ENCODE peak calls at places on chromosomes 5 and 9, in six cellular contexts. X, K, C, U, R and F are unnamed samples.

GRCh38 chr5:66171349-66172344 is 27.5 kb downstream of the SREK1 start:
- DNase-seq in X (peak), C (peak), K (peak), R (peak), U (no peak), F (no peak)

GRCh38 chr5:72046106-72046505 is 61.2 kb upstream of the MAP1B start:
- DNase-seq in C (no peak), X (no peak), R (no peak), K (no peak), U (no peak), F (no peak)

GRCh38 chr9:20989923-20990341 is 41.5 kb downstream of the HACD4 start:
- DNase-seq in U (peak), C (peak), K (no peak), X (no peak), R (no peak), F (no peak)

GRCh38 chr5:33675958-33676464 is 215.8 kb downstream of the ADAMTS12 start:
- DNase-seq in X (no peak), R (no peak), U (no peak), C (no peak), K (no peak), F (no peak)

GRCh38 chr5:101278917-101279316 is 375.8 kb upstream of the ST8SIA4 start:
- DNase-seq in U (no peak), K (no peak), C (peak), R (no peak), X (no peak), F (no peak)

GRCh38 chr9:93655621-93656425 is 79.4 kb downstream of the PHF2 start:
- DNase-seq in U (peak), X (no peak), R (no peak), C (no peak), K (no peak), F (peak)

GRCh38 chr9:120742951-120743416 is 28.7 kb upstream of the MEGF9 start:
- DNase-seq in K (peak), R (peak), C (peak), U (no peak), X (no peak), F (no peak)

GRCh38 chr9:25964239-25964638 is 286.0 kb upstream of the TUSC1 start:
- DNase-seq in U (no peak), R (peak), K (no peak), X (no peak), C (peak), F (no peak)

GRCh38 chr5:100900142-100900795 is 2.8 kb downstream of the ST8SIA4 start:
- DNase-seq in U (peak), X (no peak), K (no peak), R (peak), C (peak), F (no peak)

GRCh38 chr5:77266291-77266690 is 55.8 kb downstream of the PDE8B start:
- DNase-seq in K (no peak), C (peak), U (no peak), R (no peak), X (no peak), F (no peak)

GRCh38 chr9:93345630-93346239 is 105.8 kb upstream of the FAM120A start:
- DNase-seq in R (no peak), C (no peak), X (no peak), U (no peak), K (no peak), F (no peak)

GRCh38 chr5:146091881-146092280 is 13.5 kb downstream of the PLAC8L1 start:
- DNase-seq in X (no peak), R (no peak), C (peak), U (no peak), K (no peak), F (no peak)

GRCh38 chr9:20297646-20298084 is 324.6 kb downstream of the MLLT3 start:
- DNase-seq in R (no peak), K (no peak), U (no peak), C (peak), X (no peak), F (no peak)

GRCh38 chr9:31259824-31260223 is 1124.6 kb upstream of the ACO1 start:
- DNase-seq in U (no peak), K (peak), R (no peak), X (no peak), C (no peak), F (no peak)

GRCh38 chr5:132714456-132715307 is 22.7 kb downstream of the KIF3A start:
- DNase-seq in R (no peak), U (no peak), K (peak), X (no peak), C (peak), F (no peak)

GRCh38 chr5:50995285-50995942 is 329.0 kb downstream of the PARP8 start:
- DNase-seq in R (no peak), K (no peak), X (no peak), C (no peak), U (no peak), F (no peak)

GRCh38 chr9:127917603-127918002 is 762 bp upstream of the ST6GALNAC4 start:
- DNase-seq in C (no peak), K (no peak), R (no peak), X (no peak), U (peak), F (no peak)

GRCh38 chr5:40676643-40677333 is 2.9 kb upstream of the PTGER4 start:
- DNase-seq in X (no peak), K (no peak), R (no peak), C (peak), U (peak), F (no peak)

GRCh38 chr5:160347453-160347852 is 23.0 kb downstream of the C1QTNF2 start:
- DNase-seq in U (peak), R (no peak), C (no peak), X (no peak), K (no peak), F (no peak)

GRCh38 chr5:96751203-96752169 is 56.3 kb downstream of the ERAP1 start:
- DNase-seq in C (no peak), U (no peak), X (no peak), K (no peak), R (no peak), F (no peak)

GRCh38 chr5:175654807-175655206 is 3.1 kb upstream of the HRH2 start:
- DNase-seq in U (no peak), X (no peak), C (no peak), R (no peak), K (no peak), F (no peak)

GRCh38 chr9:32502459-32502858 is 23.5 kb downstream of the RIGI start:
- DNase-seq in U (no peak), R (no peak), K (no peak), X (no peak), C (peak), F (no peak)

GRCh38 chr9:83266618-83267543 is 203.9 kb upstream of the RASEF start:
- DNase-seq in R (peak), C (peak), U (peak), K (no peak), X (no peak), F (no peak)

GRCh38 chr9:99855467-99856176 is 33.9 kb downstream of the NR4A3 start:
- DNase-seq in K (no peak), C (no peak), R (no peak), U (no peak), X (no peak), F (no peak)

GRCh38 chr5:147918899-147919298 is 12.6 kb upstream of the C5orf46 start:
- DNase-seq in K (no peak), U (no peak), X (no peak), C (no peak), R (no peak), F (no peak)

GRCh38 chr5:79074641-79075040 is 5.1 kb downstream of the BHMT2 start:
- DNase-seq in X (no peak), C (peak), U (no peak), K (no peak), R (no peak), F (no peak)

GRCh38 chr9:136403538-136403914 is 3.6 kb upstream of the SNAPC4 start:
- DNase-seq in K (peak), X (peak), U (no peak), R (no peak), C (no peak), F (no peak)

GRCh38 chr9:121670447-121670846 is 19.0 kb downstream of the DAB2IP start:
- DNase-seq in R (no peak), C (peak), X (no peak), U (peak), K (no peak), F (no peak)

GRCh38 chr9:131487621-131488031 is 15.1 kb upstream of the POMT1 start:
- DNase-seq in U (no peak), C (no peak), K (no peak), R (no peak), X (no peak), F (no peak)

GRCh38 chr5:65775476-65775875 is 53.5 kb downstream of the NLN start:
- DNase-seq in K (no peak), C (no peak), X (no peak), U (no peak), R (no peak), F (no peak)

GRCh38 chr9:124510650-124511425 is 3.6 kb upstream of the NR5A1 start:
- DNase-seq in R (no peak), X (no peak), K (no peak), U (no peak), C (no peak), F (no peak)

GRCh38 chr5:128085413-128085812 is 1.8 kb downstream of the SLC12A2 start:
- DNase-seq in X (no peak), U (no peak), R (no peak), K (no peak), C (no peak), F (no peak)

GRCh38 chr9:1531411-1531903 is 481.3 kb downstream of the DMRT2 start:
- DNase-seq in U (no peak), R (no peak), K (no peak), C (no peak), X (no peak), F (no peak)

GRCh38 chr9:1536522-1537170 is 478.5 kb upstream of the SMARCA2 start:
- DNase-seq in U (no peak), X (no peak), C (no peak), R (no peak), K (no peak), F (no peak)

GRCh38 chr9:1535599-1535998 is 479.5 kb upstream of the SMARCA2 start:
- DNase-seq in U (no peak), R (no peak), X (no peak), C (no peak), K (no peak), F (no peak)

GRCh38 chr9:1530681-1531080 is 480.5 kb downstream of the DMRT2 start:
- DNase-seq in U (no peak), C (no peak), K (no peak), X (no peak), R (no peak), F (no peak)

GRCh38 chr9:1535051-1535450 is 480.1 kb upstream of the SMARCA2 start:
- DNase-seq in X (no peak), K (no peak), C (no peak), U (no peak), R (no peak), F (no peak)
- H3K27ac ChIP-seq in X (no peak), K (no peak), C (no peak), U (no peak), R (no peak), F (no peak)

GRCh38 chr5:3741372-3741770 is 145.7 kb downstream of the IRX1 start:
- DNase-seq in R (no peak), X (no peak), K (no peak), C (peak), U (no peak), F (no peak)
- H3K27ac ChIP-seq in R (no peak), X (no peak), K (no peak), C (no peak), U (no peak), F (no peak)

DNA sequence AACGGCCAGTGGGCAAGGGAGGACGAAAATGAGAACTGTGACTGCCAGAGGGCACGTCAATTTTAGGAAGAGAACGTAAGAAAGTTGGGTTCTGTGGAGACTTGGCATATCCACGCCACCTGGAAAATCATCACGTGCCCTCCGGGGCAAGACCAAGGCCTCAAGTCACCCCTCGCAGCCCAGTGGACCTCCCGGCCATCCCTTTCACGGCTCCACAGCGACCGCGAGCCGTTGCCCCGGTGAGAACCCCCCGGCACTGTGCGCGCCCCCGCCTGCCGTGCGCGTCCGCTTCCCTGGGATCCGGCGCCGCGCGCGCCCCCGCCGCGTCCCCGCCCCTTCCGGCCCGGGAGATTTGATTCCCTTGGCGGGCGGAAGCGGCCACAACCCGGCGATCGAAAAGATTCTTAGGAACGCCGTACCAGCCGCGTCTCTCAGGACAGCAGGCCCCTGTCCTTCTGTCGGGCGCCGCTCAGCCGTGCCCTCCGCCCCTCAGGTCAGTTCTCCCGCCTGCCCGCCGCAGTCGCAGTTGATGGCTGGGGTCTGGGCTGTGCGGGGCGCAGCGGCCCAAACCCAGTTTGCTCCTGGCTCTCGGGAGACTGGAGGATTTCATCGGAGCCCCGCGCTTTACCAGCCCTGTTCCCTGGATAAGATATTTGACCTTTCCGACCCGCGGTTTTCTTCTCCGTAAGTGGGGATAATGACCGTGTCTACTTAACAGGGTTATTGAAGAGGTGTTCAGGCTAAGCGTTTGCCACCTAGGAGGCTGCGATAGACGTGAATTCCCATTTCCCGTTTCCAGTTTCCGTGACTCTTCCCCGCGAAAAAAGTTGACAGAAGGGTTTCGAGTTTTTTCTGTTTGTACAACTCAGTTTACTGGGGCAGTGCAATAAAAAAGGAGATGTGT is at the start of gene MELK:
- DNase-seq in K (peak), X (peak), C (peak), U (peak), R (peak), F (peak)
- H3K27ac ChIP-seq in K (peak), X (peak), C (peak), U (peak), R (peak), F (peak)

GRCh38 chr9:137745541-137745991 is 126.8 kb downstream of the EHMT1 start:
- DNase-seq in C (peak), U (peak), X (no peak), R (no peak), K (peak), F (no peak)
- H3K27ac ChIP-seq in C (no peak), U (peak), X (no peak), R (no peak), K (no peak), F (no peak)